ENCODE peak calls at places on chromosome 4, in ten cellular contexts. Y is retina; D is stimulated activated CD8-positive, alpha-beta memory T cell treated with anti-CD3 and anti-CD28 coated beads, Interleukin-15, amount 100 ng/mL, for 24 hours; V is stimulated activated CD4-positive, alpha-beta T cell treated with anti-CD3 and anti-CD28 coated beads, TNF-alpha, amount 100 ng/mL, for 24 hours; O is substantia nigra; X is MCF 10A; E is coronary artery; Z is NCI-H460; B is effector memory CD8-positive, alpha-beta T cell; R is activated CD4-positive, alpha-beta memory T cell treated with anti-CD3 and anti-CD28 coated beads for 36 hours. T is an unnamed sample.

GRCh38 chr4:40316782-40317635 is 18.1 kb upstream of the CHRNA9 start:
- DNase-seq in Y (peak; percentile 87), D (no peak), V (no peak), O (no peak), X (peak; percentile 95), E (peak; percentile 76), Z (peak; percentile 91), B (peak; percentile 63), R (peak; percentile 77), T (peak; percentile 79)

GRCh38 chr4:148831945-148832344 is 389.7 kb upstream of the NR3C2 start:
- DNase-seq in Y (no peak), D (no peak), V (no peak), O (no peak), X (peak; percentile 66), E (no peak), Z (no peak), B (no peak), R (no peak), T (no peak)

GRCh38 chr4:31844350-31844749 is 1124.2 kb downstream of the PCDH7 start:
- DNase-seq in Y (no peak), D (no peak), V (no peak), O (no peak), X (no peak), E (no peak), Z (no peak), B (no peak), R (no peak), T (no peak)

GRCh38 chr4:103422467-103423219 is 224.5 kb upstream of the CENPE start:
- DNase-seq in Y (no peak), D (no peak), V (no peak), O (no peak), X (no peak), E (no peak), Z (no peak), B (no peak), R (no peak), T (no peak)

GRCh38 chr4:152935661-152936445 is at the start of gene FHDC1:
- DNase-seq in Y (peak; percentile 79), D (no peak), V (no peak), O (peak; percentile 11), X (peak; percentile 84), E (no peak), Z (no peak), B (no peak), R (peak; percentile 31), T (peak; percentile 81)

GRCh38 chr4:17098401-17098800 is 200.0 kb upstream of the LDB2 start:
- DNase-seq in Y (no peak), D (no peak), V (no peak), O (no peak), X (no peak), E (no peak), Z (no peak), B (no peak), R (no peak), T (no peak)

GRCh38 chr4:48375651-48376291 is 34.4 kb downstream of the SLAIN2 start:
- DNase-seq in Y (no peak), D (no peak), V (no peak), O (no peak), X (peak; percentile 93), E (no peak), Z (peak; percentile 15), B (no peak), R (no peak), T (peak; percentile 79)

GRCh38 chr4:138114434-138114833 is 127.7 kb downstream of the SLC7A11 start:
- DNase-seq in Y (no peak), D (no peak), V (no peak), O (no peak), X (no peak), E (no peak), Z (no peak), B (no peak), R (no peak), T (no peak)

GRCh38 chr4:20252656-20253271 is 1.1 kb downstream of the SLIT2 start:
- DNase-seq in Y (peak; percentile 83), D (no peak), V (no peak), O (no peak), X (peak; percentile 48), E (peak; percentile 73), Z (no peak), B (no peak), R (peak; percentile 8), T (no peak)

GRCh38 chr4:7429601-7430078 is 5.1 kb downstream of the PSAPL1 start:
- DNase-seq in Y (no peak), D (no peak), V (no peak), O (no peak), X (no peak), E (peak; percentile 59), Z (no peak), B (no peak), R (no peak), T (no peak)

GRCh38 chr4:146247356-146247755 is 33.0 kb downstream of the REELD1 start:
- DNase-seq in Y (no peak), D (no peak), V (no peak), O (no peak), X (no peak), E (no peak), Z (no peak), B (no peak), R (no peak), T (no peak)

GRCh38 chr4:113878718-113879117 is 100.7 kb downstream of the ARSJ start:
- DNase-seq in Y (peak; percentile 47), D (no peak), V (no peak), O (no peak), X (peak; percentile 20), E (no peak), Z (no peak), B (no peak), R (no peak), T (no peak)

GRCh38 chr4:121381148-121381462 is 287 bp upstream of the QRFPR start:
- DNase-seq in Y (no peak), D (no peak), V (no peak), O (no peak), X (no peak), E (no peak), Z (no peak), B (no peak), R (no peak), T (no peak)

GRCh38 chr4:4388836-4389575 is 2.1 kb downstream of the NSG1 start:
- DNase-seq in Y (no peak), D (no peak), V (no peak), O (no peak), X (no peak), E (no peak), Z (no peak), B (no peak), R (no peak), T (no peak)

GRCh38 chr4:100124715-100125114 is 65.6 kb downstream of the DDIT4L start:
- DNase-seq in Y (no peak), D (no peak), V (no peak), O (no peak), X (no peak), E (no peak), Z (no peak), B (no peak), R (no peak), T (no peak)

GRCh38 chr4:54056360-54056759 is 8.0 kb downstream of the CHIC2 start:
- DNase-seq in Y (no peak), D (no peak), V (no peak), O (no peak), X (no peak), E (no peak), Z (no peak), B (no peak), R (no peak), T (no peak)

GRCh38 chr4:76579596-76580375 is 144.8 kb downstream of the SHROOM3 start:
- DNase-seq in Y (peak; percentile 33), D (no peak), V (no peak), O (no peak), X (no peak), E (no peak), Z (no peak), B (no peak), R (no peak), T (no peak)

GRCh38 chr4:3856604-3857204 is 90.5 kb downstream of the ADRA2C start:
- DNase-seq in Y (no peak), D (no peak), V (no peak), O (no peak), X (no peak), E (no peak), Z (no peak), B (no peak), R (no peak), T (no peak)

GRCh38 chr4:1604181-1604705 is 79.9 kb downstream of the FAM53A start:
- DNase-seq in Y (no peak), D (no peak), V (no peak), O (no peak), X (peak; percentile 8), E (no peak), Z (no peak), B (no peak), R (no peak), T (peak; percentile 18)

GRCh38 chr4:6910340-6910959 is 824 bp downstream of the TBC1D14 start:
- DNase-seq in Y (peak; percentile 56), D (no peak), V (no peak), O (no peak), X (no peak), E (no peak), Z (no peak), B (no peak), R (no peak), T (peak; percentile 51)

GRCh38 chr4:42915484-42915883 is 23.0 kb downstream of the GRXCR1 start:
- DNase-seq in Y (no peak), D (no peak), V (no peak), O (no peak), X (peak; percentile 93), E (no peak), Z (no peak), B (no peak), R (no peak), T (peak; percentile 38)

GRCh38 chr4:156294577-156294976 is 340.9 kb upstream of the CTSO start:
- DNase-seq in Y (no peak), D (no peak), V (no peak), O (no peak), X (peak; percentile 54), E (no peak), Z (peak; percentile 77), B (no peak), R (no peak), T (peak; percentile 55)

GRCh38 chr4:41146716-41147506 is 67.4 kb downstream of the APBB2 start:
- DNase-seq in Y (peak; percentile 74), D (no peak), V (no peak), O (peak; percentile 82), X (peak; percentile 65), E (no peak), Z (no peak), B (no peak), R (no peak), T (no peak)

GRCh38 chr4:152972821-152973613 is 36.9 kb downstream of the FHDC1 start:
- DNase-seq in Y (no peak), D (no peak), V (no peak), O (no peak), X (peak; percentile 69), E (no peak), Z (no peak), B (no peak), R (no peak), T (no peak)